ENCODE peak calls at places on chromosomes 11 and 22, in four cellular contexts. U is PC-3, V is OCI-LY7, Y is A549. J is an unnamed sample.

GRCh38 chr11:119618208-119618909 is 110.6 kb downstream of the NECTIN1 start:
- DNase-seq in U (no peak), V (no peak), Y (no peak), J (no peak)

GRCh38 chr11:122700676-122701075 is 45.2 kb downstream of the UBASH3B start:
- DNase-seq in U (no peak), V (peak; percentile 56), Y (no peak), J (no peak)

GRCh38 chr22:45934168-45934564 is 42.8 kb downstream of the WNT7B start:
- DNase-seq in U (no peak), V (no peak), Y (no peak), J (no peak)

GRCh38 chr11:35005156-35005780 is 88.8 kb downstream of the PDHX start:
- DNase-seq in U (peak; percentile 73), V (no peak), Y (no peak), J (peak; percentile 42)

GRCh38 chr22:44133161-44133560 is 47.6 kb upstream of the PARVG start:
- DNase-seq in U (no peak), V (no peak), Y (no peak), J (no peak)

GRCh38 chr11:65891180-65892136 is 985 bp downstream of the CCDC85B start:
- DNase-seq in U (peak; percentile 95), V (peak; percentile 83), Y (peak; percentile 43), J (no peak)

GRCh38 chr11:111982019-111982464 is 43.2 kb upstream of the DLAT start:
- DNase-seq in U (peak; percentile 84), V (peak; percentile 77), Y (peak; percentile 38), J (peak; percentile 91)

GRCh38 chr22:45638834-45639746 is 32.5 kb upstream of the ATXN10 start:
- DNase-seq in U (peak; percentile 77), V (no peak), Y (peak; percentile 90), J (no peak)

GRCh38 chr22:49676783-49677494 is 150.7 kb downstream of the BRD1 start:
- DNase-seq in U (no peak), V (no peak), Y (no peak), J (no peak)

GRCh38 chr11:21927628-21928027 is 265.3 kb upstream of the ANO5 start:
- DNase-seq in U (no peak), V (no peak), Y (no peak), J (no peak)

GRCh38 chr11:1574256-1575242 is 2.5 kb upstream of the DUSP8 start:
- DNase-seq in U (peak; percentile 59), V (peak; percentile 46), Y (peak; percentile 68), J (peak; percentile 82)

GRCh38 chr22:22073769-22074561 is 91.4 kb upstream of the TOP3B start:
- DNase-seq in U (no peak), V (no peak), Y (no peak), J (no peak)

GRCh38 chr11:114478768-114479167 is 39.5 kb downstream of the REXO2 start:
- DNase-seq in U (peak; percentile 63), V (no peak), Y (no peak), J (no peak)

GRCh38 chr11:118615996-118616395 is 8.6 kb downstream of the PHLDB1 start:
- DNase-seq in U (no peak), V (no peak), Y (no peak), J (peak; percentile 42)

GRCh38 chr11:70933986-70934583 is 318.3 kb downstream of the SHANK2 start:
- DNase-seq in U (no peak), V (no peak), Y (no peak), J (no peak)

GRCh38 chr11:2300290-2300935 is 1.3 kb downstream of the C11orf21 start:
- DNase-seq in U (no peak), V (no peak), Y (no peak), J (no peak)

GRCh38 chr11:47863189-47863892 is 15.2 kb upstream of the NUP160 start:
- DNase-seq in U (no peak), V (peak; percentile 66), Y (no peak), J (no peak)

GRCh38 chr11:17406818-17407149 is 18.3 kb upstream of the KCNJ11 start:
- DNase-seq in U (no peak), V (no peak), Y (no peak), J (no peak)

GRCh38 chr11:69293087-69293486 is 868 bp upstream of the MYEOV start:
- DNase-seq in U (peak; percentile 41), V (no peak), Y (no peak), J (no peak)

GRCh38 chr11:130178992-130179391 is 19.4 kb downstream of the ST14 start:
- DNase-seq in U (no peak), V (no peak), Y (no peak), J (no peak)

GRCh38 chr22:37747090-37747714 is 50.4 kb downstream of the TRIOBP start:
- DNase-seq in U (peak; percentile 80), V (no peak), Y (no peak), J (no peak)

GRCh38 chr11:64885367-64886286 is 7.2 kb upstream of the EHD1 start:
- DNase-seq in U (peak; percentile 67), V (no peak), Y (no peak), J (peak; percentile 50)

GRCh38 chr11:69666752-69667536 is 8.2 kb downstream of the LTO1 start:
- DNase-seq in U (no peak), V (no peak), Y (no peak), J (no peak)

J was measured in Caco-2.